ENCODE peak calls at places on chromosomes 5 and 9, in ten cellular contexts. T, L, Q, E, K, G, A, V, B and W are unnamed samples.

GRCh38 chr9:114733814-114734213 is 51.8 kb upstream of the TEX48 start:
- DNase-seq in E (peak), T (no peak), G (peak), B (peak), K (peak), V (no peak), A (no peak), L (no peak), Q (peak), W (no peak)

GRCh38 chr5:59066367-59067163 is 483.7 kb downstream of the RAB3C start:
- DNase-seq in K (peak), E (peak), G (peak), A (no peak), V (peak), T (no peak), B (peak), L (no peak), Q (peak), W (no peak)

GRCh38 chr5:13985736-13986418 is 41.4 kb upstream of the DNAH5 start:
- DNase-seq in Q (peak), E (peak), T (no peak), A (no peak), B (peak), V (peak), K (peak), L (peak), G (peak), W (no peak)

GRCh38 chr5:179255527-179256228 is 89.6 kb downstream of the ADAMTS2 start:
- DNase-seq in T (peak), V (no peak), B (no peak), K (no peak), A (peak), Q (no peak), G (no peak), L (no peak), E (no peak), W (no peak)

GRCh38 chr5:150284311-150284710 is 5.3 kb downstream of the CAMK2A start:
- DNase-seq in B (no peak), L (no peak), K (no peak), V (no peak), G (no peak), T (no peak), A (peak), E (no peak), Q (no peak), W (no peak)

GRCh38 chr5:171023508-171023907 is 161.7 kb downstream of the RANBP17 start:
- DNase-seq in V (no peak), E (no peak), G (no peak), T (no peak), L (no peak), B (no peak), Q (peak), K (no peak), A (no peak), W (no peak)

GRCh38 chr5:156406023-156406422 is 79.1 kb downstream of the SGCD start:
- DNase-seq in B (no peak), L (no peak), T (no peak), E (no peak), Q (no peak), A (no peak), G (peak), K (no peak), V (no peak), W (no peak)

GRCh38 chr9:129282308-129283211 is 104.5 kb upstream of the IER5L start:
- DNase-seq in K (no peak), V (no peak), B (no peak), G (no peak), Q (no peak), T (peak), L (no peak), A (no peak), E (no peak), W (peak)

DNA sequence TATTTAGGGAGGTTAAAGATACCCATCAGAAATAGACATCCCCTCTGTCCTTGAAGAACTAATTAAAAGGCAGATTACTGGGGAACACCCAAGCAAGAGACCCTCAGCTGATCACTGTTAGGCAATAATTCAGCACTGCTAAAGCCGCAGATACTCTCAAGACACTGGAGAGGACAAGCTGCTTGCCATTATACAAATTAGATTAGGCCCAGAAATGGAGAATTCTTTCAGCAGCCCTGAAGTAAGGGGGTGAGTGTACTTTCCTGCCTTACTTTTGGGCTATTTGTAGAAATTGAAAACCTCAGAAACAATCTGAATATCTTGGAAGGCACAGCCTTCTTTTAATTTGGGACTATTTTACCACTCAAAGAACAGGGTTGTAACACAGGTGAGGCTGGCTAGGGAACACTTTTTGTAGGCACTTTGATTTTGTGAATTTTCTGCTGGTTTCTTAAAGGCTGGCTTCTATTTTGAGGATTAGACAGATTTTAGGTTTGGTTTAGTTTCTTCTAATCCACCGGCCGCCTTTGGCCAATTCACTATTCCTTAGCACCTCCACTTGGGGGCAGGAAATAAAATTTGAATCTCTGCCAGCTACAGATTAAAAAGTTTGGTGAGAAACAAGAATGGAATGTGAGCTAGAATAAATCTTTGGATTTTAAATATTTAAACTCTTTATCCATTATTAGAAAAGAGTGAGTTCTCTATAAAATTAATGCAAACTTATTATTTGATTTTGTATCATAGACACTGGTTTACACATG is 106.0 kb downstream of the SMARCA2 start:
- DNase-seq in T (no peak), Q (peak), E (peak), L (peak), G (peak), A (no peak), B (peak), V (no peak), K (peak), W (no peak)
- TF ChIP-seq CTCF in T (no peak), Q (peak), E (peak), L (no peak), G (peak), A (no peak), B (no peak), V (no peak), K (no peak), W (peak)

GRCh38 chr9:120531683-120532300 is 48.2 kb downstream of the CDK5RAP2 start:
- DNase-seq in T (no peak), G (peak), V (peak), A (no peak), Q (peak), E (no peak), K (peak), L (peak), B (peak), W (no peak)
- TF ChIP-seq CTCF in T (no peak), G (peak), V (peak), A (peak), Q (peak), E (peak), K (peak), L (no peak), B (peak), W (peak)

DNA sequence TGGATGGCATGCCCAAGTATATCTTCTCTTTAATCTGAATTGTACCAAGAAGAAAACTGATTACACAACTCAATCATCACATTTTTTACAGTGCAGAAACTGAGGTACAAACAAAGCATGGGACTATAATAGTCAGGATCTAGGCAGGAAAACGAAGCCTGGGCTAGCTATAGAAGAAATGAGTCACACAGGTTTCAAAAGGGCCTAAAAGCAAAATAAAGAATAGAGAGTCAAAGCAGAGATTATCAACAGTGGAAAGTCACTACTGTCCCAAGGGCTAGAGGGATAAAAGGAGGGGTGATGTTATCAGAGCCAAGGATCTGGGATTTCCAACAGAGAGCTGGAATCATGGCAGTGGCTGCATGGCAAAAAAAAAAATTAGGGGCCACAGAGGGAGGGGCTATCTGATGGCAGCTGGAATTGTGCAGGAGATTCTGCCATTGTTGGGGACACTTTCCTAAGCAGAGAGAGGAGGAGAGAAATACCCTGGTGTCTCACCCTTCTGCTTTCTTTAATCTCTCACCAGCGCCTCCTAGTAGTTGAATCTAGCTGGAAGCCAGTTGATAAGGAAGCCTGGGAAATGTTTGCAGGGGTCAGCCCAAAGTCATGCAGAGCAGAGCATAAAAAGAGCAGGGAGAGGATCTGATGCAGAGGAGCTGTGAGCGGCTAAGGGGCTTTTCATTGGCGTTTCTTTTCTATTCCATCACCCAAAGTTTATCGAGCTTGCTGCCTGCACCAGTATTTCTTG is 343.2 kb downstream of the ACTL7B start:
- DNase-seq in T (no peak), B (no peak), G (no peak), A (no peak), L (no peak), Q (peak), V (no peak), K (no peak), E (no peak), W (no peak)
- TF ChIP-seq CTCF in T (no peak), B (no peak), G (no peak), A (no peak), L (no peak), Q (no peak), V (no peak), K (no peak), E (no peak), W (no peak)

DNA sequence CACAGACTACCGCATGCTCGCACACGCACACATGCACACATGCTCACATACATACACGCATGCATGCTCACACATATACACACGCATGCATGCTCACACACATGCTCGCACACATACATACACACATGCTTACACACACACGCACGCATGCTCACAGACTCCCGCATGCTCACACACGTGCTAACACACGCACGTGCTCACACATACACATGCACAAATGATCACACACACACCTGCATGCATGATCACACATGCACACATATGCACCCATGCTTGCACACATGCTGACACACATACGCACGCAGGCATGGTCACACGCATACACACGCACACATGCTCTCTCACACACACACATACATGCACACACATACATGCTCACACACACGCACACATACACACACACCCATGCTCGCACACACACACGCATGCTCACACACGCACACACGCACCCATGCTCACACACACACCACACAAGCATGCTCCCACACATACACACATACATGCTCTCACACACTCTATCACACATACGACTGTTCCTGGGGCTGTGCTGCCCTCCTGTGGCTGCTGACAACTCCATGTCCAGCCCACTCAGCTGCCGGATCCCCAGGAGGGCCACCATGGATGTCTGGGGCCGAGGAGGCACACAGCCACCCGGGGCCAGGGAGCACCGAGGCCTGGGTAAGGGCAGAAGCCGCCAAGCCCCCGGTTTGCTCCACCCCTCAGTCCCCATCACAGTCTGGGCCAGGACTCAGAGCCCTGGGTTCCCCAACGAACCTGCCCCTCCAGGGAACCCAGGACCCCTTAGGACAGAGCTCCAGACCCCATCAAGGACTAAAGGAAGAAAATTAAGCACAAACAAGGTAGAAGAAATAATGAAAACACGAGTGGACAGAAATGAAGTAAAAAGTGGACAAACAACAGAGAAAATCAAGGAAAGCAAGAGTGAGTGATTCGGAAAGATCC is 31.4 kb upstream of the EGFL7 start:
- DNase-seq in G (peak), E (peak), L (peak), T (peak), Q (peak), A (peak), B (peak), K (peak), V (peak), W (peak)
- TF ChIP-seq CTCF in G (peak), E (peak), L (peak), T (peak), Q (peak), A (peak), B (peak), K (peak), V (peak), W (peak)

DNA sequence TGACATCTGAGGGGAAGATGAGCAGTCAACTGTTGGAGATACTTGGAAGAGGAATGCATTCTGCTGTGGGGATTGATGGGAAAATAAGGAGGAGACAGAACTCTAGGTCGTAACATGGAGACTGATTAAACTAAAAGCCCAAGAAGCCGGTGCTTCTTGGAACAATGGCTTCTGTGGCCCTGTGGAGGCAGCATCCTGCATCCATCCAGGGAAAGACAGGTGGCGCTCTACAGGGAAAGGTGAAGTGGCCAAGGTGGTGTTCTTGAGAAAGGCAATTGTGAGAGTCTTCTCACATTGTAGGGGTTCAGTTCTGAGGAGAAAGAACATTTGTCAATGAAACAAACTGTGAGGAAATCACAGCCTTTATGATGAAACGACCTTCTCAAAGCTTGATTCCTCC is 31.2 kb downstream of the ZFAND5 start:
- DNase-seq in E (no peak), K (no peak), B (no peak), A (no peak), L (no peak), V (no peak), G (no peak), Q (no peak), T (no peak), W (no peak)
- TF ChIP-seq CTCF in E (no peak), K (no peak), B (no peak), A (no peak), L (no peak), V (peak), G (no peak), Q (peak), T (no peak), W (peak)

GRCh38 chr9:133428579-133429215 is 6.5 kb downstream of the ADAMTS13 start:
- DNase-seq in B (no peak), T (no peak), G (no peak), E (no peak), K (no peak), Q (no peak), A (peak), V (no peak), L (no peak), W (peak)
- TF ChIP-seq CTCF in B (no peak), T (no peak), G (no peak), E (no peak), K (no peak), Q (no peak), A (no peak), V (no peak), L (no peak), W (no peak)

GRCh38 chr9:95341262-95342011 is 23.9 kb upstream of the FANCC start:
- DNase-seq in T (no peak), V (no peak), L (peak), K (peak), G (peak), B (peak), E (no peak), Q (peak), A (no peak), W (no peak)
- TF ChIP-seq CTCF in T (no peak), V (peak), L (no peak), K (peak), G (peak), B (peak), E (no peak), Q (peak), A (no peak), W (no peak)

GRCh38 chr5:34538026-34538672 is 118.0 kb upstream of the RAI14 start:
- DNase-seq in V (no peak), E (no peak), K (peak), T (no peak), A (no peak), Q (no peak), B (no peak), G (no peak), L (peak), W (no peak)
- TF ChIP-seq CTCF in V (peak), E (no peak), K (peak), T (no peak), A (no peak), Q (peak), B (peak), G (peak), L (no peak), W (peak)